ENCODE peak calls at places on chromosome 2, in five cellular contexts. J is GM06990, M is uterus, K is endodermal cell, A is ovary. W is an unnamed sample.

GRCh38 chr2:160876029-160876428 is 284.2 kb upstream of the TANK start:
- DNase-seq in M (no peak), K (no peak), A (no peak), J (no peak), W (no peak)

GRCh38 chr2:27627963-27628766 is 647 bp downstream of the CCDC121 start:
- DNase-seq in A (peak; percentile 15), K (peak; percentile 47), M (no peak), J (no peak), W (no peak)

GRCh38 chr2:190912731-190913130 is 32.1 kb downstream of the GLS start:
- DNase-seq in K (no peak), A (no peak), J (no peak), M (no peak), W (no peak)

GRCh38 chr2:102197389-102198137 is 10.7 kb downstream of the IL1RL2 start:
- DNase-seq in J (no peak), M (no peak), K (no peak), A (no peak), W (no peak)

GRCh38 chr2:33946198-33946597 is 347.1 kb upstream of the FAM98A start:
- DNase-seq in A (no peak), M (no peak), K (no peak), J (no peak), W (no peak)

GRCh38 chr2:138752231-138752956 is 27.8 kb downstream of the NXPH2 start:
- DNase-seq in J (no peak), A (no peak), K (no peak), M (no peak), W (no peak)

GRCh38 chr2:236769981-236770671 is 200.5 kb downstream of the ACKR3 start:
- DNase-seq in M (no peak), A (no peak), K (peak; percentile 71), J (no peak), W (no peak)

GRCh38 chr2:105517814-105518705 is 119.2 kb upstream of the FHL2 start:
- DNase-seq in K (no peak), A (no peak), M (no peak), J (no peak), W (no peak)

GRCh38 chr2:121372756-121373353 is 87.9 kb upstream of the TFCP2L1 start:
- DNase-seq in A (no peak), M (no peak), J (no peak), K (no peak), W (no peak)

GRCh38 chr2:212842544-212843185 is 304.1 kb upstream of the ERBB4 start:
- DNase-seq in M (no peak), J (no peak), A (no peak), K (no peak), W (no peak)

GRCh38 chr2:202171246-202171833 is 67.1 kb downstream of the SUMO1 start:
- DNase-seq in J (peak; percentile 15), M (no peak), K (peak; percentile 87), A (no peak), W (peak; percentile 43)

GRCh38 chr2:27809761-27810241 is 38.3 kb downstream of the MRPL33 start:
- DNase-seq in A (no peak), M (no peak), K (no peak), J (no peak), W (no peak)

GRCh38 chr2:75562513-75562864 is 1.8 kb upstream of the EVA1A start:
- DNase-seq in K (no peak), J (no peak), M (no peak), A (no peak), W (no peak)

GRCh38 chr2:197255550-197255949 is 55.0 kb downstream of the ANKRD44 start:
- DNase-seq in A (no peak), M (peak; percentile 21), J (peak; percentile 83), K (peak; percentile 78), W (peak; percentile 87)

GRCh38 chr2:121008978-121009377 is 273.3 kb downstream of the GLI2 start:
- DNase-seq in K (peak; percentile 83), M (no peak), J (no peak), A (no peak), W (no peak)

GRCh38 chr2:85071096-85071495 is 62.1 kb upstream of the TCF7L1 start:
- DNase-seq in K (no peak), J (no peak), M (no peak), A (no peak), W (no peak)

GRCh38 chr2:162731917-162732804 is 106.4 kb downstream of the KCNH7 start:
- DNase-seq in A (no peak), J (peak; percentile 31), M (no peak), K (no peak), W (peak; percentile 30)

GRCh38 chr2:75605770-75606535 is 40.6 kb upstream of the MRPL19 start:
- DNase-seq in J (no peak), A (no peak), M (no peak), K (peak; percentile 57), W (no peak)

GRCh38 chr2:219175928-219176817 is 552 bp downstream of the CNPPD1 start:
- DNase-seq in K (no peak), A (peak; percentile 62), M (peak; percentile 52), J (peak; percentile 64), W (peak; percentile 46)

GRCh38 chr2:33086400-33087015 is 139.8 kb downstream of the LTBP1 start:
- DNase-seq in K (no peak), A (no peak), J (no peak), M (no peak), W (no peak)

GRCh38 chr2:230124792-230125452 is 56.2 kb upstream of the SLC16A14 start:
- DNase-seq in K (no peak), J (no peak), M (no peak), A (no peak), W (no peak)

GRCh38 chr2:180203972-180204371 is 196.9 kb upstream of the CWC22 start:
- DNase-seq in A (no peak), K (no peak), J (no peak), M (no peak), W (no peak)

GRCh38 chr2:36561223-36561944 is 36.6 kb downstream of the FEZ2 start:
- DNase-seq in M (peak; percentile 29), K (no peak), A (no peak), J (no peak), W (no peak)

GRCh38 chr2:18987592-18988073 is 370.8 kb downstream of the OSR1 start:
- DNase-seq in J (no peak), K (no peak), M (peak; percentile 86), A (peak; percentile 83), W (no peak)

GRCh38 chr2:217878865-217879595 is 123.8 kb downstream of the TNS1 start:
- DNase-seq in K (peak; percentile 70), J (no peak), A (no peak), M (no peak), W (no peak)

GRCh38 chr2:95269036-95269680 is 5.1 kb upstream of the PROM2 start:
- DNase-seq in A (peak; percentile 9), M (no peak), J (no peak), K (no peak), W (no peak)

GRCh38 chr2:205721057-205721767 is 38.9 kb downstream of the NRP2 start:
- DNase-seq in M (no peak), J (no peak), K (peak; percentile 68), A (no peak), W (no peak)
- TF ChIP-seq CTCF in M (no peak), J (peak; percentile 47), K (peak; percentile 78), A (no peak), W (no peak)

DNA sequence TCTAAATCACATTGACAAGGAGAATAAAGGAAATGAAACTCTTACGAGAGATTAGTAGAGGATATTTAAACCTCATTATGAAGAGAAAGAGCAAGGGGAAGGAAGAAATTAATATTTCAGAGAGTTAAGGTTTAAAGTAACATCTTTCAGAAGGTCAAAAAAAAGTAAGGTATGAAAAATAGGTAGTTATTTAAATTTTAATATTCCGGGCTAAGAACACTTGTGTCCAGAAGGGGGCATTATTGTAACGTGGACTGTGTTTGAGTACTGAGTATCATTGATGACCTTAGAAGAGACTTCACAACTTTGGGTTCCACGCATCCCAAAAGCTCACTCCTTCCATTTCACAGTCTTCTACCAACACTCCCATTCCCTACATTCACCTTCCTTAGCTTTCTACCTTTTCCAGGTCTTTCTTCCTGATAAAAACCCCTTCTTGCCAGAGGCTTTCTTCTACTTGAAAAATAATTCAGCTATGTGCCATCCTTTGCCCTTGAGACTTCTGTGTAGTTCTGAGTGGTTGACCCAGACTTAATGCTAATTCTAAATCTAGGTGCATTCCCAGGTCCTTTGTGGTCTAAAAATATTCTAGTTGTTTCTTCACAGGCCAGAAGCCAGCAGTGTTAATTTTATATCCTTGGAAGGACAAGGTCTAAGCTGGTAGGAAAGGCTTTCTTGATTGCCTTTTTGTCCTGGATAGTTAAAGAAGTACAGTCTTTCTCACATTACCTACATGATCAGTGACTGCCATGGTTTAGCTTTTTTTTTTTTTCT is 16.5 kb downstream of the DYNC1I2 start:
- DNase-seq in J (no peak), K (no peak), A (no peak), M (no peak), W (peak; percentile 53)
- TF ChIP-seq CTCF in J (peak; percentile 58), K (peak; percentile 75), A (no peak), M (peak; percentile 38), W (peak; percentile 49)

DNA sequence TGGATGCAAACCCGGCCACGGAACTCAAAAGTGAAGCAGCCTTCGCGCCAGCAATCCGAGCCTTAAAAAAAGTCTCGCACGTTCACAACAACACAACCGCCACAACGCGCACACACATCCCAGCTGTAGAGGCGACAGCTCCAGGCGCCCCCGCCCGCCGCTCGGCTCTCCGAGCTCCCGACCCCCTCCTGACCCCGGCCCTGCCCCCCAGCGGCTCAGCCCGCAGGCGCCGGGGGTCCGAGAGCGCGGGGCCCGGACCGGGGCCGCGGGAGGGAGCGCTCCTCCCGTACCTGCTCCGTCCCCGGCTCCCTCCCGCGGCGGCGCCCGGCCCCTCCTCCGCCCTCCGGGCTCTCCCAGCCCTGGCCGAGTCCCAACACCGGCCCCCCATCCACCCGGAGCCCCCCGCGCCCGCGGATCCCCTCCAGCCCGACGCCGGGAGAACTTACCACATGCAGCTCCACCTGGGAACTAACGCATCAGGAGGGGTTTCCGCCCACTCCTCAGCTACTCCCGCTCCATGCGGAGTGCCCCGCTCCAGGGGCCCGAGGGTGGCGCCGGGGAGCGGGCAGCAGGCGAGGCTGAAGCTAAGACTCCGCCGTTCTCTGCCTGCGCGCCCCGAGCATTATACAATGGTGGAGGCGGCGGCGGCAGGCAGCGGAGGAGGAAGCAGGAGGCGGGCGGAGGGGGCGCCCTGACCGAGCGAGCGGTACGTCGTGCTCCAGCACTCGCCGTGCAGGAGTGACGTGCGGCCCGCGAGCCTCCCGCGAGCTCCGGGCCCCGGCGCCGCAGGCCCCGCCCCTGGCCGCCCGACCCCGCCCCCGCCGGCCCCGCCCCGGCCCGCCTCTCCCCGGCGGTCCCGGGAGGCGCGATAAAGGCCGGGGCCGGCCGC is at the start of gene SERTAD2:
- DNase-seq in A (peak; percentile 89), J (peak; percentile 89), K (peak; percentile 94), M (peak; percentile 88), W (peak; percentile 97)
- TF ChIP-seq CTCF in A (no peak), J (peak; percentile 19), K (peak; percentile 48), M (peak; percentile 5), W (peak; percentile 32)

GRCh38 chr2:71555798-71556454 is 102.6 kb downstream of the DYSF start:
- DNase-seq in M (no peak), K (no peak), A (no peak), J (no peak), W (no peak)

GRCh38 chr2:71559080-71559827 is 105.9 kb downstream of the DYSF start:
- DNase-seq in A (no peak), M (no peak), J (no peak), K (no peak), W (no peak)

GRCh38 chr2:71558300-71559051 is 105.1 kb downstream of the DYSF start:
- DNase-seq in M (no peak), J (no peak), A (no peak), K (peak; percentile 83), W (no peak)

GRCh38 chr2:71556811-71557210 is 103.5 kb downstream of the DYSF start:
- DNase-seq in A (no peak), K (no peak), M (no peak), J (no peak), W (no peak)

GRCh38 chr2:71557321-71557720 is 104.0 kb downstream of the DYSF start:
- DNase-seq in M (no peak), A (no peak), J (no peak), K (peak; percentile 70), W (no peak)
- TF ChIP-seq CTCF in M (no peak), A (no peak), J (no peak), K (peak; percentile 42), W (no peak)

W was measured in GM13976.